ENCODE peak calls at places on chromosomes 3 and 15, in four cellular contexts. One of them, this sample, is unnamed.

GRCh38 chr15:66948294-66948693 is 117.1 kb upstream of the SMAD3 start:
- DNase-seq in neuronal stem cell: no peak
- DNase-seq in fibroblast of lung: peak
- DNase-seq in PC-3: peak
- DNase-seq in this sample: no peak

GRCh38 chr15:65869954-65870871 is 922 bp downstream of the RAB11A start:
- DNase-seq in neuronal stem cell: peak
- DNase-seq in fibroblast of lung: peak
- DNase-seq in PC-3: peak
- DNase-seq in this sample: peak

GRCh38 chr3:66418432-66419052 is 82.3 kb downstream of the LRIG1 start:
- DNase-seq in fibroblast of lung: peak
- DNase-seq in PC-3: no peak
- DNase-seq in neuronal stem cell: no peak
- DNase-seq in this sample: no peak

GRCh38 chr3:17645074-17645698 is 97.2 kb downstream of the TBC1D5 start:
- DNase-seq in fibroblast of lung: peak
- DNase-seq in PC-3: peak
- DNase-seq in neuronal stem cell: peak
- DNase-seq in this sample: no peak

GRCh38 chr3:73255609-73256029 is 194.2 kb downstream of the EBLN2 start:
- DNase-seq in neuronal stem cell: no peak
- DNase-seq in fibroblast of lung: peak
- DNase-seq in PC-3: peak
- DNase-seq in this sample: no peak

GRCh38 chr3:66099541-66100065 is 60.9 kb upstream of the MAGI1 start:
- DNase-seq in PC-3: no peak
- DNase-seq in neuronal stem cell: no peak
- DNase-seq in fibroblast of lung: peak
- DNase-seq in this sample: no peak

GRCh38 chr3:69411331-69411730 is 25.4 kb upstream of the FRMD4B start:
- DNase-seq in fibroblast of lung: peak
- DNase-seq in neuronal stem cell: no peak
- DNase-seq in PC-3: peak
- DNase-seq in this sample: no peak

GRCh38 chr15:79296583-79296982 is 14.1 kb downstream of the ANKRD34C start:
- DNase-seq in PC-3: no peak
- DNase-seq in neuronal stem cell: no peak
- DNase-seq in fibroblast of lung: no peak
- DNase-seq in this sample: peak

GRCh38 chr3:11060500-11061251 is 68.1 kb downstream of the SLC6A1 start:
- DNase-seq in fibroblast of lung: peak
- DNase-seq in PC-3: peak
- DNase-seq in neuronal stem cell: peak
- DNase-seq in this sample: peak

GRCh38 chr3:189355481-189356201 is 183.9 kb downstream of the TPRG1 start:
- DNase-seq in PC-3: peak
- DNase-seq in fibroblast of lung: peak
- DNase-seq in neuronal stem cell: no peak
- DNase-seq in this sample: peak

GRCh38 chr3:45706133-45706808 is 17.1 kb downstream of the SACM1L start:
- DNase-seq in fibroblast of lung: no peak
- DNase-seq in PC-3: no peak
- DNase-seq in neuronal stem cell: no peak
- DNase-seq in this sample: no peak

GRCh38 chr3:197456271-197457091 is 99.3 kb downstream of the BDH1 start:
- DNase-seq in PC-3: no peak
- DNase-seq in fibroblast of lung: peak
- DNase-seq in neuronal stem cell: peak
- DNase-seq in this sample: peak

GRCh38 chr3:64214697-64215018 is 10.6 kb downstream of the PRICKLE2 start:
- DNase-seq in PC-3: no peak
- DNase-seq in fibroblast of lung: peak
- DNase-seq in neuronal stem cell: no peak
- DNase-seq in this sample: no peak

GRCh38 chr15:39833515-39833981 is 50.9 kb upstream of the FSIP1 start:
- DNase-seq in neuronal stem cell: no peak
- DNase-seq in fibroblast of lung: peak
- DNase-seq in PC-3: peak
- DNase-seq in this sample: no peak

GRCh38 chr3:45199837-45200648 is 26.0 kb downstream of the TMEM158 start:
- DNase-seq in fibroblast of lung: peak
- DNase-seq in neuronal stem cell: no peak
- DNase-seq in PC-3: peak
- DNase-seq in this sample: no peak

GRCh38 chr3:146469206-146470017 is at the start of gene PLSCR2:
- DNase-seq in PC-3: peak
- DNase-seq in neuronal stem cell: no peak
- DNase-seq in fibroblast of lung: peak
- DNase-seq in this sample: no peak

GRCh38 chr3:170808041-170808440 is 62.0 kb downstream of the RPL22L1 start:
- DNase-seq in PC-3: no peak
- DNase-seq in fibroblast of lung: no peak
- DNase-seq in neuronal stem cell: no peak
- DNase-seq in this sample: no peak

GRCh38 chr3:89198598-89198997 is 91.2 kb downstream of the EPHA3 start:
- DNase-seq in neuronal stem cell: no peak
- DNase-seq in PC-3: no peak
- DNase-seq in fibroblast of lung: no peak
- DNase-seq in this sample: no peak

GRCh38 chr3:126373682-126374601 is 16.7 kb upstream of the KLF15 start:
- DNase-seq in PC-3: no peak
- DNase-seq in neuronal stem cell: no peak
- DNase-seq in fibroblast of lung: peak
- DNase-seq in this sample: no peak

GRCh38 chr3:127691974-127692373 is 19.2 kb downstream of the ABTB1 start:
- DNase-seq in fibroblast of lung: no peak
- DNase-seq in PC-3: no peak
- DNase-seq in neuronal stem cell: no peak
- DNase-seq in this sample: no peak

GRCh38 chr15:56337084-56337725 is 28.0 kb upstream of the TEX9 start:
- DNase-seq in fibroblast of lung: no peak
- DNase-seq in PC-3: no peak
- DNase-seq in neuronal stem cell: no peak
- DNase-seq in this sample: no peak

GRCh38 chr3:121942116-121942786 is 48.0 kb downstream of the SLC15A2 start:
- DNase-seq in neuronal stem cell: no peak
- DNase-seq in PC-3: peak
- DNase-seq in fibroblast of lung: no peak
- DNase-seq in this sample: no peak

GRCh38 chr15:85676332-85676731 is 118.4 kb downstream of the KLHL25 start:
- DNase-seq in PC-3: peak
- DNase-seq in neuronal stem cell: no peak
- DNase-seq in fibroblast of lung: no peak
- DNase-seq in this sample: no peak

DNA sequence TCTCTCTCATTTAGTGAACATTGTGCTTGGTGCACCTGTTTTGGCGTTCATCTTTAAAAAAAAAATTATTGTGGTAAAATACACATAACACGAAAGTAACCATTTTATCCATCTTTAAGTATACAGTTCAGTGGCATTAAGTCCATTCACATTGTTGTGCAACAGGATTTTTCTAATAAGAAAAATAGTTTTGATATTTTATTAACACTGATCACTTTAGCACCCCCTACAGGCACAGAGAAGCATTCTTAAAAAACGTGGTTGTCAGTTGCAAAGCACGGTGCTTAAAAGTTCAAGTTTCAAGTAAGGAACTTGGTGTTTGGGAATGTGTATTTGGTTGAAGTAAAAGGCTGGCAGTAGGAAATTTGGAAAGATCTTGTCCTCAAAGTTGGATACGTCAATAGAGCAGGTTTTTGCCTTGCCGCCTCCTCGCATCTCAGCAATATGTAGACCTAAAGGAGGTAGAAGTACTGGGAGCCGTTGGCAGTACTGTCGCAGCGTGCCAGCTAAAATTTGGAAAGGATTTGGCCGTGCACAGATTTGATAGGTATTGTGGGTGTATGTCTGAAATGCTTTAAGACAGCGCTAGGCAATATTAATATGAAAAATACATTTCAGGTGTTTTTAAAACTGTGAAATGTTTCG is 110.4 kb downstream of the LRRC28 start:
- DNase-seq in PC-3: peak
- DNase-seq in fibroblast of lung: no peak
- DNase-seq in neuronal stem cell: no peak
- DNase-seq in this sample: no peak
- H2AFZ ChIP-seq in PC-3: peak
- H2AFZ ChIP-seq in fibroblast of lung: no peak
- H2AFZ ChIP-seq in neuronal stem cell: no peak
- H2AFZ ChIP-seq in this sample: no peak

GRCh38 chr3:172915911-172916514 is 165.5 kb downstream of the ECT2 start:
- DNase-seq in fibroblast of lung: no peak
- DNase-seq in PC-3: no peak
- DNase-seq in neuronal stem cell: no peak
- DNase-seq in this sample: no peak

GRCh38 chr3:172918568-172919296 is 168.2 kb downstream of the ECT2 start:
- DNase-seq in fibroblast of lung: no peak
- DNase-seq in neuronal stem cell: no peak
- DNase-seq in PC-3: no peak
- DNase-seq in this sample: no peak

GRCh38 chr3:172919297-172919683 is 168.8 kb downstream of the ECT2 start:
- DNase-seq in PC-3: no peak
- DNase-seq in neuronal stem cell: no peak
- DNase-seq in fibroblast of lung: no peak
- DNase-seq in this sample: no peak

GRCh38 chr3:172913911-172914730 is 163.6 kb downstream of the ECT2 start:
- DNase-seq in fibroblast of lung: peak
- DNase-seq in neuronal stem cell: no peak
- DNase-seq in PC-3: no peak
- DNase-seq in this sample: no peak

DNA sequence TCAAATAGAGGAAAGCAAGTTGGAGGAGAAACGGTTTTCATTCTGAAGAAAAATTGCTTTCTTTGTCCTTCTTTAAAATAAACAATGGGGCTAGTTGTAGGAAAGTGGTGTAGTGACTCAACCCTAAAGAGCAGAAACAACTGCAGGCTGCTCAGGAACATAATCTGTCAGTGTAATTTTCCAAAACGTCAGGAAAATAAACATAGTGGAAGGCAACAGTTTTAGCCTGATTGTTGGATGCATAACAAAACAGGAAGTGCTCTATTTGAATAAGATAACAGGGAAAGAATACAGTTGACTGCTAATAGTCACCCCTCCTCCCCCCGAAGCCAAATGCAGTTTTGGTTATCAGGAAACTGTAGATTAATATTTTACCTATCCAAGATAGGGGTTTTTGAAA is 167.6 kb downstream of the ECT2 start:
- DNase-seq in fibroblast of lung: peak
- DNase-seq in neuronal stem cell: no peak
- DNase-seq in PC-3: peak
- DNase-seq in this sample: no peak
- H3K4me3 ChIP-seq in fibroblast of lung: no peak
- H3K4me3 ChIP-seq in neuronal stem cell: no peak
- H3K4me3 ChIP-seq in PC-3: no peak
- H3K4me3 ChIP-seq in this sample: no peak

GRCh38 chr3:86989611-86990010 is 1.3 kb downstream of the VGLL3 start:
- DNase-seq in PC-3: no peak
- DNase-seq in neuronal stem cell: no peak
- DNase-seq in fibroblast of lung: peak
- DNase-seq in this sample: no peak
- H3K9ac ChIP-seq in PC-3: no peak
- H3K9ac ChIP-seq in neuronal stem cell: no peak
- H3K9ac ChIP-seq in fibroblast of lung: peak
- H3K9ac ChIP-seq in this sample: no peak

DNA sequence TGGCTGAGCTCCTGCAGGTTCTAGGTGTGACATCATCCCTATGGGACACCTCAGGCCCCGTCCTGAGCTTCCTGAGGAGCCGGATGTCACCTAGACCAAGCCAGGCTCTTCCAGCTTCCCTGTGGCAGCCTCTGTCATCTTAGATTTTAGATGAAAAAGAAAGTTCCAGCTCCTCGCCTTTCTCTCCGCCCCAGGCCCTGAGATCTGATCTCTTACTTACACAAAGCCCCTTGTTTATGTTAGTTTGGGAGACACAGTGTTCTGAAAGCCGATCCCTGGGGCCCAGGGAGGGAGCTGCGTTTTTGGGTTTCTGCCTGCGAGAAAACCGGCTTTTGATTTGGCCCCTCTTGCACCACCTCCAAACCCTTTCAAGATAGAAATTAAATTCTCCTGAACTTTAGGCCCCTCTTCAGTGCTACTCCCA is 40.2 kb upstream of the FAM107A start:
- DNase-seq in fibroblast of lung: no peak
- DNase-seq in PC-3: no peak
- DNase-seq in neuronal stem cell: no peak
- DNase-seq in this sample: no peak
- H2AFZ ChIP-seq in fibroblast of lung: no peak
- H2AFZ ChIP-seq in PC-3: no peak
- H2AFZ ChIP-seq in neuronal stem cell: peak
- H2AFZ ChIP-seq in this sample: no peak

DNA sequence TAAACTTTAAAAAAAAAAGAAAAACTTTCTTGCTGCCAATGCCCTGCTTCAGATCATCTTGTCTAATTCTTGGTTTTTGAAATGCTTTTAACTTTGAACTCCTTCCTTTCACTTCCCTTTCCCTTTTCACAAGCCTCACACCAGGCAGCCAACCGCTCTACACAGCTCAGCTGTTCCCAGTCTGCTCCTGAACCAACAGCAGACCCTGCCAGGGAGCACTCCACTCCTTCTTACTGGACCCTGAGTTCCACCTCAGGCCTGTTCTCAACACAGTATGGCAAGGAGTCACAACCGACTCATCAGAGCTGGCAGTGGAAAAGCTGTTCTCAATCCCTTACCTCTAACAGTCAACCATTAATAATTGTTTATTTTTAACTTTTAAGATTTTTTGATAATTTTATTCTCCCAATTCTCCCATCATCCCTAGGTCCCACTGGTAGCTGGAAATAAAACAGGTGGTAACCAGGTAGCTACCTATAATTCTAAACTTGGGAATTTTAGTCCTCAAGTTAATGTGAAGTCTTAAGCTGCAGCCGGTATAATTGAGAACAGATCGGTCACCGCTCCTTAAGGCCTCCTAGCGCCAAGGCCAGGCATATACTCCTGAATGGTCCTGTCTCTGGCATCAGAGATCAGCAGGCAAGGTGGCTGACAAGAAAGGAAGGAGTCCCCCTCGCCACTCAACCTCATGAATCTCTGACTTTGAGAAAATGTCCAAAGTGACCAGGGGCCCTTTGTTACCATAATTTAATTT is 43.9 kb downstream of the BOC start:
- DNase-seq in fibroblast of lung: no peak
- DNase-seq in PC-3: peak
- DNase-seq in neuronal stem cell: no peak
- DNase-seq in this sample: no peak
- H3K4me3 ChIP-seq in fibroblast of lung: no peak
- H3K4me3 ChIP-seq in PC-3: no peak
- H3K4me3 ChIP-seq in neuronal stem cell: no peak
- H3K4me3 ChIP-seq in this sample: no peak